ENCODE peak calls at places on chromosomes 2 and 18, in seven cellular contexts. V is tibial artery, E is lower lobe of right lung, K is GM23248, D is K562, W is cardiac muscle cell, C is heart left ventricle. B is an unnamed sample. For H3K27me3 and H3K9me3, the result is how much of the 10 kb centered on the place peaks cover.

GRCh38 chr2:111121873-111122630 is 1.3 kb downstream of the BCL2L11 start:
- DNase-seq in E (peak), V (peak), D (peak), W (peak), C (peak), K (peak), B (peak)

GRCh38 chr2:230434677-230435324 is 18.8 kb downstream of the SP100 start:
- DNase-seq in E (no peak), W (no peak), K (peak), V (no peak), C (no peak), D (no peak), B (no peak)

GRCh38 chr2:199457147-199458016 is at the start of gene SATB2:
- DNase-seq in K (peak), C (no peak), W (peak), D (peak), E (peak), V (no peak), B (no peak)

GRCh38 chr18:11260963-11261441 is 111.6 kb upstream of the PIEZO2 start:
- DNase-seq in E (no peak), W (no peak), V (no peak), K (no peak), C (no peak), D (no peak), B (peak)

GRCh38 chr2:36473230-36473629 is 117.7 kb downstream of the CRIM1 start:
- DNase-seq in K (no peak), D (no peak), C (no peak), E (no peak), V (no peak), W (no peak), B (no peak)

GRCh38 chr18:34999734-35000397 is 41.3 kb upstream of the MAPRE2 start:
- DNase-seq in E (no peak), W (no peak), D (no peak), V (no peak), K (no peak), C (no peak), B (no peak)

GRCh38 chr2:127514485-127514884 is 11.8 kb downstream of the IWS1 start:
- DNase-seq in K (no peak), D (no peak), W (no peak), V (no peak), E (no peak), C (peak), B (no peak)

GRCh38 chr2:128536925-128537620 is 218.4 kb upstream of the HS6ST1 start:
- DNase-seq in W (no peak), C (no peak), D (peak), K (peak), E (no peak), V (no peak), B (peak)

GRCh38 chr18:22734812-22735627 is 198.1 kb upstream of the RBBP8 start:
- DNase-seq in E (no peak), V (no peak), C (no peak), D (no peak), K (peak), W (no peak), B (no peak)

GRCh38 chr2:223488814-223489213 is 113.3 kb downstream of the SCG2 start:
- DNase-seq in W (no peak), K (peak), E (no peak), C (no peak), D (peak), V (no peak), B (no peak)

GRCh38 chr2:73386342-73386868 is 769 bp downstream of the ALMS1 start:
- DNase-seq in V (no peak), D (no peak), K (no peak), C (no peak), W (no peak), E (no peak), B (peak)

GRCh38 chr2:40625849-40626248 is 174.0 kb upstream of the SLC8A1 start:
- DNase-seq in V (no peak), E (no peak), W (no peak), C (no peak), D (no peak), K (peak), B (no peak)

GRCh38 chr2:169493360-169493759 is 14.1 kb downstream of the BBS5 start:
- DNase-seq in K (no peak), D (no peak), V (no peak), E (no peak), W (no peak), C (no peak), B (no peak)

GRCh38 chr18:13353424-13353823 is 134.9 kb downstream of the LDLRAD4 start:
- DNase-seq in V (no peak), E (no peak), C (no peak), W (no peak), D (no peak), K (no peak), B (no peak)

GRCh38 chr2:192023006-192023405 is 171.7 kb downstream of the TMEFF2 start:
- DNase-seq in V (no peak), E (no peak), K (no peak), C (no peak), W (no peak), D (no peak), B (no peak)

GRCh38 chr2:14633031-14633430 is 514 bp downstream of the LRATD1 start:
- DNase-seq in E (peak), C (no peak), D (no peak), K (no peak), V (no peak), W (no peak), B (no peak)

GRCh38 chr2:240368746-240369724 is 66.4 kb upstream of the GPC1 start:
- DNase-seq in V (no peak), D (no peak), C (peak), E (peak), K (no peak), W (no peak), B (no peak)

GRCh38 chr18:29012364-29012763 is 835.4 kb upstream of the CDH2 start:
- DNase-seq in E (no peak), K (no peak), W (no peak), D (no peak), C (no peak), V (no peak), B (no peak)

GRCh38 chr2:153391131-153391530 is 87.4 kb downstream of the RPRM start:
- DNase-seq in D (no peak), V (no peak), K (no peak), C (no peak), W (no peak), E (no peak), B (no peak)

GRCh38 chr2:88167740-88168139 is 2.4 kb upstream of the THNSL2 start:
- DNase-seq in K (peak), W (no peak), D (no peak), V (no peak), E (no peak), C (no peak), B (no peak)

GRCh38 chr2:36357506-36358316 is 2.1 kb downstream of the CRIM1 start:
- DNase-seq in V (peak), C (peak), W (peak), K (peak), D (no peak), E (no peak), B (no peak)

GRCh38 chr2:233841183-233841582 is 13.2 kb downstream of the HJURP start:
- DNase-seq in C (no peak), K (no peak), D (no peak), W (no peak), V (no peak), E (no peak), B (no peak)

GRCh38 chr18:23519725-23520124 is 16.4 kb downstream of the RMC1 start:
- DNase-seq in E (no peak), D (no peak), W (no peak), K (no peak), C (no peak), V (no peak), B (no peak)

GRCh38 chr2:196096982-196097745 is 28.5 kb upstream of the DNAH7 start:
- DNase-seq in W (no peak), D (peak), C (no peak), E (no peak), K (no peak), V (no peak), B (peak)

GRCh38 chr2:46974174-46974573 is 58.6 kb upstream of the MCFD2 start:
- DNase-seq in V (no peak), E (no peak), W (no peak), K (no peak), D (no peak), C (no peak), B (no peak)

GRCh38 chr2:237524631-237525030 is 37.6 kb downstream of the MLPH start:
- DNase-seq in C (no peak), K (no peak), V (no peak), W (no peak), D (no peak), E (no peak), B (no peak)

GRCh38 chr18:26159353-26159752 is 25.7 kb downstream of the PSMA8 start:
- DNase-seq in D (peak), C (no peak), K (peak), E (no peak), V (no peak), W (no peak), B (no peak)

GRCh38 chr2:223001831-223002230 is 50.2 kb upstream of the KCNE4 start:
- DNase-seq in V (no peak), C (no peak), W (no peak), E (no peak), D (no peak), K (no peak), B (no peak)

GRCh38 chr2:143717053-143717452 is 587.8 kb downstream of the ARHGAP15 start:
- DNase-seq in W (no peak), C (no peak), D (no peak), V (no peak), K (peak), E (no peak), B (no peak)

GRCh38 chr2:141554810-141555209 is 576.0 kb downstream of the LRP1B start:
- DNase-seq in C (no peak), K (peak), V (no peak), D (peak), E (no peak), W (peak), B (peak)

GRCh38 chr2:202548240-202548639 is 86.5 kb upstream of the FAM117B start:
- DNase-seq in W (no peak), K (no peak), E (no peak), V (no peak), C (no peak), D (no peak), B (no peak)

GRCh38 chr2:160005908-160006307 is 56.5 kb downstream of the PLA2R1 start:
- DNase-seq in K (no peak), E (no peak), C (no peak), V (no peak), W (no peak), D (no peak), B (no peak)

GRCh38 chr2:174753038-174753633 is 11.1 kb downstream of the CHRNA1 start:
- DNase-seq in D (no peak), V (no peak), C (no peak), W (no peak), E (no peak), K (no peak), B (no peak)

GRCh38 chr2:20419007-20419576 is 27.8 kb upstream of the RHOB start:
- DNase-seq in V (no peak), C (no peak), K (peak), W (no peak), D (no peak), E (no peak), B (no peak)

GRCh38 chr2:86195055-86195807 is at the start of gene IMMT:
- DNase-seq in K (peak), V (peak), C (peak), E (peak), D (peak), W (peak), B (peak)

GRCh38 chr2:232588680-232589585 is 38.4 kb downstream of the EIF4E2 start:
- DNase-seq in K (peak), V (no peak), D (peak), E (peak), C (no peak), W (no peak), B (no peak)

GRCh38 chr2:231399853-231400667 is 4.5 kb downstream of the B3GNT7 start:
- DNase-seq in V (peak), E (no peak), W (peak), K (peak), D (no peak), C (peak), B (no peak)

GRCh38 chr2:63700276-63700675 is 111.5 kb downstream of the MDH1 start:
- DNase-seq in E (no peak), W (no peak), C (no peak), K (no peak), V (no peak), D (no peak), B (no peak)
- H3K4me3 ChIP-seq in E (no peak), W (no peak), C (no peak), K (no peak), V (no peak), D (no peak), B (no peak)

GRCh38 chr2:120743657-120744056 is 8.0 kb downstream of the GLI2 start:
- DNase-seq in W (no peak), D (no peak), V (no peak), K (no peak), C (no peak), E (no peak), B (no peak)
- H3K27me3 ChIP-seq in W (under half), D (half or more), V (under half), K (under half), C (under half), E (under half), B (under half)

GRCh38 chr2:82199493-82199852 is 1894.9 kb upstream of the LRRTM1 start:
- DNase-seq in D (no peak), K (no peak), V (no peak), C (no peak), W (no peak), E (no peak), B (no peak)

DNA sequence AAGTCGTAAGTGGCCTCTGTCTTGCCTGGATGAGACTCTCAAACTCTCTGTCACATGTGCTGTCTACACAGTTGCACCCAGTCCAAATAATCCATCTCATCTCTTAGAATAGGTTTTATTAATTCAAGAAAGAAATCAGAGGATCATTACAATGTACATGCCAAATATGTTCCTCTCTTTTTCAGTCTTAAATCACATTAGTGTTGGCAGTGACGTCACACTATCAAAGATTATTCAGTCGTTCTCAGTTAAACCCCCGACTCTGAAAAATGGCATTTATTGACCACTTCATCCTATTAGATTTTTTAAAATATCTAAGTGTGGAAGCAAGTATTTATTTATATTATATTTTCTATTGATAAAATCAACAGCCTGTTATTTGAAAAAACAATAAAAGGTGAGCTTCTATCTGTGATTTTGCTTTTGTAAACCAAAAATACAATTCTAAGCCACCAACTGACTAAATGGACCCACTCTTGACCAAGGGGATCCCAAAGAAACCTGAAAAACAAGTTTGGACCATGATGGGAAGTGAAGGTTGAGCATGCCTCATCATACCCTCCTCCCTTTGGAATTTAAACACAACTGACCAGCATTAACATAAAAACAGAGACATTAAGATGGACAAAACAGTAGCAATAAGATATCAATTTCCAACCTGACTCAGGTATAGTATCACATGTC is 1894.4 kb upstream of the LRRTM1 start:
- DNase-seq in W (no peak), K (no peak), E (no peak), C (no peak), D (no peak), V (no peak), B (peak)
- H3K9me3 ChIP-seq in W (under half), K (under half), E (under half), C (under half), D (under half), V (under half), B (under half)

GRCh38 chr2:136130045-136130444 is 12.1 kb upstream of the CXCR4 start:
- DNase-seq in D (no peak), V (no peak), K (no peak), W (no peak), E (no peak), C (no peak), B (no peak)

GRCh38 chr2:136130511-136130910 is 12.6 kb upstream of the CXCR4 start:
- DNase-seq in E (no peak), D (no peak), V (no peak), C (no peak), K (no peak), W (no peak), B (no peak)

GRCh38 chr2:136132840-136133570 is 15.1 kb upstream of the CXCR4 start:
- DNase-seq in V (no peak), C (no peak), W (no peak), E (no peak), K (no peak), D (no peak), B (no peak)

GRCh38 chr2:136131961-136132839 is 14.3 kb upstream of the CXCR4 start:
- DNase-seq in D (no peak), C (no peak), E (peak), V (peak), K (no peak), W (no peak), B (no peak)

GRCh38 chr2:136131484-136131960 is 13.6 kb upstream of the CXCR4 start:
- DNase-seq in C (no peak), D (no peak), W (no peak), K (no peak), V (no peak), E (no peak), B (no peak)
- H3K4me3 ChIP-seq in C (no peak), D (no peak), W (no peak), K (no peak), V (no peak), E (no peak), B (no peak)

GRCh38 chr2:105418527-105418926 is 19.7 kb upstream of the FHL2 start:
- DNase-seq in K (no peak), V (no peak), D (peak), W (no peak), E (no peak), C (no peak), B (no peak)
- H3K27me3 ChIP-seq in K (under half), V (under half), D (under half), W (under half), E (under half), C (under half), B (under half)

DNA sequence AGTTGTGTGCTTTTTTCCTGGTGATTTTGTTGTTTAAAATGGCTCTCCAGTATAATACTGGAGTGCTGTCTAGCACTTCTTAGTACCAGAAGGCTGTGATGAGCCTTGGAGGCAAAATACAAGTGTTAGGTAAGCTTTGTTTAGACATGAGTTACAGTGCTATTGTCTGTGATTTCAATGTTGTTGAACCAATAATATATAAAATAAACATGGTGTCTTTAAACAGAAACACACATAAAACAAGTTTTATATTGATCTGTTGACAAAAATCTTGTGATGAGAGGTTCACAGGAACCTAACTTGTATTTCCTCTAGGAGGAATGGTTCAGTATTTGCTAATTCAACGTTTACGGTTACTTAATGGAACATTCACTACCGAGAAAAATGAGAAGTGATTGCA is 5.0 kb upstream of the FAM171B start:
- DNase-seq in W (no peak), E (no peak), C (no peak), V (no peak), D (no peak), K (no peak), B (no peak)
- H3K9me3 ChIP-seq in W (under half), E (under half), C (under half), V (under half), D (under half), K (under half), B (under half)

GRCh38 chr2:219453691-219454131 is 19.1 kb downstream of the SPEG start:
- DNase-seq in V (peak), K (peak), D (no peak), W (peak), E (peak), C (peak), B (no peak)
- H3K4me3 ChIP-seq in V (peak), K (peak), D (no peak), W (no peak), E (no peak), C (no peak), B (no peak)

DNA sequence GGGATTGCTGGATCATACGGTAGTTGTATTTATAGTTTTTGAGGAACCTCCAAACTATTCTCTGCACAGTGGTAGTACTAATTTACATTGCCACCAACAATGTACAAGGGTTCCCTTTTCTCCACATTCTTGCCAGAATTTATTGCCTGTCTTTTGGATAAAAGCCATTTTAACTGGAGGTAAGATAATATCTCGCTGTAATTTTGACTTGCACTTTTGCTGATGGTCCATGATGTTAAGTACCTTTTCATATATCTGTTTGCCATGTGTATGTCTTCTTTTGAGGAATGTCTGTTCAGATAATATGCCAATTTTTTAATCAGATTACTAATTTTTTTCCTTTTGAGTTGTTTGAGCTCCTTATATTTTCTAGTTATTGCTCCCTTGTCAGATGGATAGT is 158.8 kb downstream of the CCDC102B start:
- DNase-seq in V (no peak), K (no peak), D (no peak), E (no peak), C (no peak), W (no peak), B (no peak)
- H3K27me3 ChIP-seq in V (under half), K (under half), D (under half), E (under half), C (under half), W (under half), B (under half)

DNA sequence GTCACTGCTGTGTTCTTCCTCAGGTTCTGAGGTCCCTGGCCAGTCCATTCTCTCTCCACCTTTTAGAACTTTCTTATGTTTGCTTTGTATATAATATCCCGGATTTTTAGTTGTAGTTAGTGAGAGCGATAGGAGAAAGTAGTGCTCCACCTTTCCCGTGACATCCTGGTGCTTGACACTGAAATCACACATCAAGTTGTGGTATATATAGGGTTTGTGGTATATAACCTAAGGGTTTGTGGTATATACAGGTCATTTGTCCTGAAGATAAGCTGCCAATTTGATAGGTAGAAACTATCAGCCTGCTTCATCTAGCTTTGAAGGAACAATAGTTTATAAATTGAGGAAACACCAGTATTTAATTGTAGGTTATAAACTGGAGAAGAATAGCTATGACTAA is 13.1 kb downstream of the ZNF892 start:
- DNase-seq in W (no peak), V (no peak), E (no peak), D (no peak), C (no peak), K (no peak), B (no peak)
- H3K9me3 ChIP-seq in W (under half), V (half or more), E (half or more), D (under half), C (half or more), K (under half), B (half or more)

GRCh38 chr2:64630752-64631151 is 23.0 kb downstream of the SERTAD2 start:
- DNase-seq in W (no peak), D (no peak), C (no peak), V (no peak), E (no peak), K (no peak), B (no peak)

GRCh38 chr2:64627860-64628841 is 25.6 kb downstream of the SERTAD2 start:
- DNase-seq in D (no peak), V (no peak), W (no peak), C (no peak), E (no peak), K (no peak), B (no peak)

GRCh38 chr2:64629875-64630274 is 23.8 kb downstream of the SERTAD2 start:
- DNase-seq in C (no peak), E (no peak), V (no peak), K (no peak), D (no peak), W (no peak), B (no peak)

GRCh38 chr2:64626963-64627760 is 26.6 kb downstream of the SERTAD2 start:
- DNase-seq in E (no peak), K (no peak), C (no peak), D (no peak), V (no peak), W (peak), B (no peak)

GRCh38 chr2:64629329-64629781 is 24.4 kb downstream of the SERTAD2 start:
- DNase-seq in K (no peak), E (no peak), D (no peak), V (no peak), W (no peak), C (no peak), B (no peak)
- H3K4me3 ChIP-seq in K (no peak), E (no peak), D (no peak), V (no peak), W (no peak), C (no peak), B (no peak)